ENCODE peak calls at places on chromosomes 5 and 9, in seven cellular contexts. One of them, this sample, is unnamed.

GRCh38 chr5:173554989-173555705 is 61.3 kb downstream of the BOD1 start:
- DNase-seq in GM12865: no peak
- DNase-seq in CD8-positive, alpha-beta memory T cell: no peak
- DNase-seq in heart right ventricle: no peak
- DNase-seq in breast epithelium: peak; percentile 38
- DNase-seq in AG09309: no peak
- DNase-seq in K562: no peak
- DNase-seq in this sample: no peak

GRCh38 chr9:14722391-14723035 is at the start of gene CER1:
- DNase-seq in GM12865: no peak
- DNase-seq in CD8-positive, alpha-beta memory T cell: no peak
- DNase-seq in heart right ventricle: no peak
- DNase-seq in breast epithelium: no peak
- DNase-seq in AG09309: no peak
- DNase-seq in K562: no peak
- DNase-seq in this sample: no peak

GRCh38 chr9:99822096-99822595 is 461 bp downstream of the NR4A3 start:
- DNase-seq in GM12865: peak; percentile 33
- DNase-seq in CD8-positive, alpha-beta memory T cell: no peak
- DNase-seq in heart right ventricle: no peak
- DNase-seq in breast epithelium: peak; percentile 30
- DNase-seq in AG09309: no peak
- DNase-seq in K562: no peak
- DNase-seq in this sample: no peak

GRCh38 chr5:149837680-149838269 is 106.8 kb downstream of the PDE6A start:
- DNase-seq in GM12865: peak; percentile 18
- DNase-seq in CD8-positive, alpha-beta memory T cell: no peak
- DNase-seq in heart right ventricle: peak; percentile 34
- DNase-seq in breast epithelium: peak; percentile 53
- DNase-seq in AG09309: peak; percentile 14
- DNase-seq in K562: peak; percentile 76
- DNase-seq in this sample: no peak

GRCh38 chr5:157828949-157829639 is 29.9 kb downstream of the CLINT1 start:
- DNase-seq in GM12865: peak; percentile 8
- DNase-seq in CD8-positive, alpha-beta memory T cell: no peak
- DNase-seq in heart right ventricle: no peak
- DNase-seq in breast epithelium: no peak
- DNase-seq in AG09309: no peak
- DNase-seq in K562: peak; percentile 51
- DNase-seq in this sample: no peak

GRCh38 chr5:108720416-108720815 is 27.3 kb upstream of the FER start:
- DNase-seq in GM12865: peak; percentile 80
- DNase-seq in CD8-positive, alpha-beta memory T cell: no peak
- DNase-seq in heart right ventricle: no peak
- DNase-seq in breast epithelium: no peak
- DNase-seq in AG09309: no peak
- DNase-seq in K562: no peak
- DNase-seq in this sample: no peak

GRCh38 chr9:136086213-136086881 is 8.7 kb downstream of the NACC2 start:
- DNase-seq in GM12865: no peak
- DNase-seq in CD8-positive, alpha-beta memory T cell: no peak
- DNase-seq in heart right ventricle: peak; percentile 21
- DNase-seq in breast epithelium: no peak
- DNase-seq in AG09309: no peak
- DNase-seq in K562: no peak
- DNase-seq in this sample: no peak

GRCh38 chr9:126781717-126782388 is 23.0 kb upstream of the ZBTB43 start:
- DNase-seq in GM12865: peak; percentile 75
- DNase-seq in CD8-positive, alpha-beta memory T cell: peak; percentile 63
- DNase-seq in heart right ventricle: peak; percentile 88
- DNase-seq in breast epithelium: peak; percentile 71
- DNase-seq in AG09309: no peak
- DNase-seq in K562: peak; percentile 83
- DNase-seq in this sample: peak; percentile 56

GRCh38 chr5:58156354-58156753 is 303.5 kb downstream of the PLK2 start:
- DNase-seq in GM12865: no peak
- DNase-seq in CD8-positive, alpha-beta memory T cell: no peak
- DNase-seq in heart right ventricle: no peak
- DNase-seq in breast epithelium: no peak
- DNase-seq in AG09309: peak; percentile 29
- DNase-seq in K562: no peak
- DNase-seq in this sample: no peak

GRCh38 chr5:160009591-160009989 is 651 bp downstream of the TTC1 start:
- DNase-seq in GM12865: no peak
- DNase-seq in CD8-positive, alpha-beta memory T cell: no peak
- DNase-seq in heart right ventricle: no peak
- DNase-seq in breast epithelium: no peak
- DNase-seq in AG09309: no peak
- DNase-seq in K562: no peak
- DNase-seq in this sample: no peak

GRCh38 chr9:91302831-91303230 is 58.9 kb downstream of the AUH start:
- DNase-seq in GM12865: no peak
- DNase-seq in CD8-positive, alpha-beta memory T cell: no peak
- DNase-seq in heart right ventricle: no peak
- DNase-seq in breast epithelium: no peak
- DNase-seq in AG09309: peak; percentile 67
- DNase-seq in K562: no peak
- DNase-seq in this sample: no peak

GRCh38 chr5:135880801-135881200 is 14.8 kb downstream of the IL9 start:
- DNase-seq in GM12865: no peak
- DNase-seq in CD8-positive, alpha-beta memory T cell: no peak
- DNase-seq in heart right ventricle: no peak
- DNase-seq in breast epithelium: no peak
- DNase-seq in AG09309: no peak
- DNase-seq in K562: no peak
- DNase-seq in this sample: no peak

GRCh38 chr5:69166686-69167487 is at the start of gene CCNB1:
- DNase-seq in GM12865: peak; percentile 99
- DNase-seq in CD8-positive, alpha-beta memory T cell: peak; percentile 95
- DNase-seq in heart right ventricle: peak; percentile 98
- DNase-seq in breast epithelium: peak; percentile 96
- DNase-seq in AG09309: peak; percentile 69
- DNase-seq in K562: peak; percentile 99
- DNase-seq in this sample: peak; percentile 96

GRCh38 chr5:169641253-169641652 is 4.2 kb downstream of the DOCK2 start:
- DNase-seq in GM12865: no peak
- DNase-seq in CD8-positive, alpha-beta memory T cell: no peak
- DNase-seq in heart right ventricle: no peak
- DNase-seq in breast epithelium: no peak
- DNase-seq in AG09309: no peak
- DNase-seq in K562: no peak
- DNase-seq in this sample: peak; percentile 82

GRCh38 chr5:24642022-24642421 is 2.8 kb downstream of the CDH10 start:
- DNase-seq in GM12865: peak; percentile 0
- DNase-seq in CD8-positive, alpha-beta memory T cell: no peak
- DNase-seq in heart right ventricle: no peak
- DNase-seq in breast epithelium: no peak
- DNase-seq in AG09309: no peak
- DNase-seq in K562: peak; percentile 9
- DNase-seq in this sample: peak; percentile 37

GRCh38 chr5:178831049-178831448 is 28.7 kb upstream of the ZNF354B start:
- DNase-seq in GM12865: no peak
- DNase-seq in CD8-positive, alpha-beta memory T cell: no peak
- DNase-seq in heart right ventricle: no peak
- DNase-seq in breast epithelium: no peak
- DNase-seq in AG09309: no peak
- DNase-seq in K562: no peak
- DNase-seq in this sample: no peak

GRCh38 chr9:129773262-129774048 is 20.6 kb upstream of the PTGES start:
- DNase-seq in GM12865: no peak
- DNase-seq in CD8-positive, alpha-beta memory T cell: no peak
- DNase-seq in heart right ventricle: no peak
- DNase-seq in breast epithelium: peak; percentile 82
- DNase-seq in AG09309: peak; percentile 44
- DNase-seq in K562: no peak
- DNase-seq in this sample: no peak

GRCh38 chr5:174067499-174067898 is 22.0 kb downstream of the NSG2 start:
- DNase-seq in GM12865: no peak
- DNase-seq in CD8-positive, alpha-beta memory T cell: no peak
- DNase-seq in heart right ventricle: no peak
- DNase-seq in breast epithelium: no peak
- DNase-seq in AG09309: no peak
- DNase-seq in K562: no peak
- DNase-seq in this sample: no peak

GRCh38 chr9:132557159-132557558 is 25.2 kb upstream of the BARHL1 start:
- DNase-seq in GM12865: no peak
- DNase-seq in CD8-positive, alpha-beta memory T cell: no peak
- DNase-seq in heart right ventricle: no peak
- DNase-seq in breast epithelium: no peak
- DNase-seq in AG09309: no peak
- DNase-seq in K562: no peak
- DNase-seq in this sample: no peak

DNA sequence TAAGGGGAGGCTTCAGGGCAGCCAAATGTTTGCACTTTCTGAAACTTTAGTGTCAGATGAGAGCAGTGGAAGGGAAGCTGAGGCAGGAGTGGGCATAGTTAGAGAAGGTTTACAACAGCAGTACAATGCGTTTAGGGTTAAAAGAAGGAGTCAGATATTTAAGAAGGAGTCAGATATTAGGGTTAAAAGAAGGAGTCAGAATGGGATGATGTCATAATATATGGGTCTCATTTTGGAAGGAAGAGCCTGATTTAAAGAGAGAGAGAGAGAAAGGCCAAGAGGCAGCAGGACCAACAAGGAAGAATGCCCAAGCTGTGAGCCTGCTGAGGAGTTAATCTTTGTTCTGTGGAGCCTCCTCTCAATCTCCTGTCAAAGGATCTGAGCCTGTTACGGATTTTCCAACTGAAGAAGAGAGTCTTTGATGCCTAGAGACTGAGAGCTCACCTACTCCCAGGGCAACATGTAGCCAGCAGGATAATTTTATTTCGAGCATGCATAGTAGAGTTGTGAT is 9.5 kb downstream of the ISL1 start:
- DNase-seq in GM12865: no peak
- DNase-seq in CD8-positive, alpha-beta memory T cell: no peak
- DNase-seq in heart right ventricle: no peak
- DNase-seq in breast epithelium: no peak
- DNase-seq in AG09309: no peak
- DNase-seq in K562: no peak
- DNase-seq in this sample: no peak
- H3K4me3 ChIP-seq in GM12865: no peak overlapping the region
- H3K4me3 ChIP-seq in CD8-positive, alpha-beta memory T cell: no peak overlapping the region
- H3K4me3 ChIP-seq in heart right ventricle: no peak overlapping the region
- H3K4me3 ChIP-seq in breast epithelium: no peak overlapping the region
- H3K4me3 ChIP-seq in AG09309: no peak overlapping the region
- H3K4me3 ChIP-seq in K562: no peak overlapping the region
- H3K4me3 ChIP-seq in this sample: no peak overlapping the region

GRCh38 chr5:181160144-181160754 is 12.9 kb downstream of the OR2V2 start:
- DNase-seq in GM12865: peak; percentile 89
- DNase-seq in CD8-positive, alpha-beta memory T cell: peak; percentile 75
- DNase-seq in heart right ventricle: peak; percentile 42
- DNase-seq in breast epithelium: peak; percentile 65
- DNase-seq in AG09309: no peak
- DNase-seq in K562: peak; percentile 85
- DNase-seq in this sample: no peak
- H3K4me3 ChIP-seq in GM12865: peak overlapping the region; percentile 53
- H3K4me3 ChIP-seq in CD8-positive, alpha-beta memory T cell: peak overlapping the region; percentile 74
- H3K4me3 ChIP-seq in heart right ventricle: peak overlapping the region; percentile 21
- H3K4me3 ChIP-seq in breast epithelium: peak overlapping the region; percentile 62
- H3K4me3 ChIP-seq in AG09309: peak overlapping the region; percentile 39
- H3K4me3 ChIP-seq in K562: peak overlapping the region; percentile 36
- H3K4me3 ChIP-seq in this sample: no peak overlapping the region

GRCh38 chr5:17438027-17438426 is 60.0 kb upstream of the TAF11L2 start:
- DNase-seq in GM12865: no peak
- DNase-seq in CD8-positive, alpha-beta memory T cell: no peak
- DNase-seq in heart right ventricle: no peak
- DNase-seq in breast epithelium: no peak
- DNase-seq in AG09309: no peak
- DNase-seq in K562: no peak
- DNase-seq in this sample: no peak

GRCh38 chr5:17434982-17435381 is 63.0 kb upstream of the TAF11L2 start:
- DNase-seq in GM12865: no peak
- DNase-seq in CD8-positive, alpha-beta memory T cell: no peak
- DNase-seq in heart right ventricle: no peak
- DNase-seq in breast epithelium: no peak
- DNase-seq in AG09309: no peak
- DNase-seq in K562: no peak
- DNase-seq in this sample: no peak

GRCh38 chr5:17439956-17440355 is 58.1 kb upstream of the TAF11L2 start:
- DNase-seq in GM12865: no peak
- DNase-seq in CD8-positive, alpha-beta memory T cell: no peak
- DNase-seq in heart right ventricle: no peak
- DNase-seq in breast epithelium: no peak
- DNase-seq in AG09309: no peak
- DNase-seq in K562: no peak
- DNase-seq in this sample: no peak

GRCh38 chr5:17436766-17437221 is 61.2 kb upstream of the TAF11L2 start:
- DNase-seq in GM12865: no peak
- DNase-seq in CD8-positive, alpha-beta memory T cell: no peak
- DNase-seq in heart right ventricle: no peak
- DNase-seq in breast epithelium: no peak
- DNase-seq in AG09309: peak; percentile 51
- DNase-seq in K562: no peak
- DNase-seq in this sample: no peak

GRCh38 chr5:17436345-17436744 is 61.7 kb upstream of the TAF11L2 start:
- DNase-seq in GM12865: no peak
- DNase-seq in CD8-positive, alpha-beta memory T cell: no peak
- DNase-seq in heart right ventricle: no peak
- DNase-seq in breast epithelium: no peak
- DNase-seq in AG09309: no peak
- DNase-seq in K562: no peak
- DNase-seq in this sample: no peak
- H3K4me3 ChIP-seq in GM12865: no peak overlapping the region
- H3K4me3 ChIP-seq in CD8-positive, alpha-beta memory T cell: no peak overlapping the region
- H3K4me3 ChIP-seq in heart right ventricle: no peak overlapping the region
- H3K4me3 ChIP-seq in breast epithelium: no peak overlapping the region
- H3K4me3 ChIP-seq in AG09309: peak overlapping the region; percentile 3
- H3K4me3 ChIP-seq in K562: no peak overlapping the region
- H3K4me3 ChIP-seq in this sample: no peak overlapping the region

GRCh38 chr5:83991566-83992224 is 271.0 kb upstream of the HAPLN1 start:
- DNase-seq in GM12865: no peak
- DNase-seq in CD8-positive, alpha-beta memory T cell: no peak
- DNase-seq in heart right ventricle: no peak
- DNase-seq in breast epithelium: no peak
- DNase-seq in AG09309: peak; percentile 8
- DNase-seq in K562: no peak
- DNase-seq in this sample: no peak
- H3K4me3 ChIP-seq in GM12865: no peak overlapping the region
- H3K4me3 ChIP-seq in CD8-positive, alpha-beta memory T cell: no peak overlapping the region
- H3K4me3 ChIP-seq in heart right ventricle: no peak overlapping the region
- H3K4me3 ChIP-seq in breast epithelium: no peak overlapping the region
- H3K4me3 ChIP-seq in AG09309: no peak overlapping the region
- H3K4me3 ChIP-seq in K562: no peak overlapping the region
- H3K4me3 ChIP-seq in this sample: no peak overlapping the region

DNA sequence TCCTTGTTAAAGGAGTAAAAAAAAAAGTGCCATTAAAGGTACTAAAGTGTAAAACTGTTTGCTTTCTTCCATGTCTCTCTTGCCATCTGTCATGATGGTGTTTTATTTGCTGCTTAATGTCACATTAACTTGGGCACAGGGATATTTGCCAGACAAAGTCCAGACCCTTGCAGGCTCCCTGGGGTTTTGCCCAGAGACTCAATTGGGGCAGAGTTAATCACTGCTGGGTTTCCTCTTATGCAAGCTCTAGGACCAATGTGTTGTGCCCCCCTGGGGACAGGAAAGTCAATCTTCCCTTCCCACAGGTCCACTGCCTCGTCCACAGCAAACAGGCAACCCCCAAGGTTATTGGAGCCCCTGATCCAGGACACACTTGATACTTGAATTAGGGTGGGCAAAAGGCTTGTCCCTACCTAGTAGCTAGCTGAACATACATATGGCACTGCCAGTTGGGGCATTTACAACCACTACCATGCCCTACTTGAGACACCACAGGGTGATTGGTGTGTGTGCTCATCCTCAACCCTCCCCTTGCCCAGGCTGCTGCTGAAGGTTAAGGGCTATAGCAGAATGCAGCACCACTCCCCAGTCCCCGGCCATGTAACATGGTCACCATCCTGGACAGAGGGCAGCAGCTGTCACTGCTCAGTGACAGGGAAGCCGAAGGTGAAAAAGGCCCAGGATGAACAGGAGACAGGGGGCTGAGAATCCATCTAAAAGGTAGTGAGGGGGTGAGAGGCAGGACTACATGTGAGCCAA is 274.1 kb upstream of the SGCD start:
- DNase-seq in GM12865: no peak
- DNase-seq in CD8-positive, alpha-beta memory T cell: no peak
- DNase-seq in heart right ventricle: no peak
- DNase-seq in breast epithelium: no peak
- DNase-seq in AG09309: no peak
- DNase-seq in K562: no peak
- DNase-seq in this sample: no peak
- H3K4me3 ChIP-seq in GM12865: no peak overlapping the region
- H3K4me3 ChIP-seq in CD8-positive, alpha-beta memory T cell: no peak overlapping the region
- H3K4me3 ChIP-seq in heart right ventricle: no peak overlapping the region
- H3K4me3 ChIP-seq in breast epithelium: no peak overlapping the region
- H3K4me3 ChIP-seq in AG09309: no peak overlapping the region
- H3K4me3 ChIP-seq in K562: no peak overlapping the region
- H3K4me3 ChIP-seq in this sample: no peak overlapping the region